ENCODE peak calls at places on chromosomes 4 and X, in six cellular contexts. C, T, N, H, Y and M are unnamed samples.
A peak's percentile ranks its signal among the peaks of the same experiment; 100 is the strongest.

GRCh38 chr4:72394264-72394663 is 174.8 kb downstream of the ADAMTS3 start:
- DNase-seq in C (no peak), T (no peak), N (peak; percentile 40), H (peak; percentile 19), Y (no peak), M (no peak)

GRCh38 chr4:94766856-94767255 is 9.1 kb downstream of the BMPR1B start:
- DNase-seq in C (no peak), T (no peak), N (peak; percentile 82), H (peak; percentile 80), Y (peak; percentile 64), M (no peak)

GRCh38 chr4:64781737-64782326 is 372.6 kb upstream of the TECRL start:
- DNase-seq in C (no peak), T (no peak), N (peak; percentile 38), H (peak; percentile 40), Y (peak; percentile 9), M (no peak)

GRCh38 chr4:2725380-2725779 is 30.8 kb downstream of the TNIP2 start:
- DNase-seq in C (no peak), T (no peak), N (no peak), H (no peak), Y (no peak), M (no peak)

GRCh38 chr4:7837597-7838135 is 102.0 kb downstream of the AFAP1 start:
- DNase-seq in C (no peak), T (no peak), N (no peak), H (no peak), Y (no peak), M (no peak)

GRCh38 chrX:106612403-106612789 is 618 bp downstream of the RADX start:
- DNase-seq in C (no peak), T (no peak), N (no peak), H (peak; percentile 12), Y (no peak), M (no peak)

GRCh38 chr4:162852642-162853041 is 314.0 kb downstream of the NAF1 start:
- DNase-seq in C (no peak), T (no peak), N (no peak), H (no peak), Y (no peak), M (no peak)

GRCh38 chr4:76011700-76012387 is 4.5 kb upstream of the CXCL9 start:
- DNase-seq in C (no peak), T (no peak), N (peak; percentile 86), H (peak; percentile 63), Y (peak; percentile 78), M (peak; percentile 63)

GRCh38 chr4:16733509-16733908 is 164.9 kb downstream of the LDB2 start:
- DNase-seq in C (no peak), T (no peak), N (no peak), H (no peak), Y (no peak), M (no peak)

GRCh38 chr4:63670735-63671134 is 738.5 kb downstream of the TECRL start:
- DNase-seq in C (no peak), T (no peak), N (no peak), H (no peak), Y (no peak), M (no peak)

GRCh38 chrX:118116308-118117068 is at the start of gene KLHL13:
- DNase-seq in C (peak; percentile 63), T (no peak), N (peak; percentile 26), H (peak; percentile 41), Y (peak; percentile 1), M (peak; percentile 34)

GRCh38 chr4:62548108-62548524 is 1348.0 kb downstream of the ADGRL3 start:
- DNase-seq in C (no peak), T (no peak), N (peak; percentile 8), H (no peak), Y (no peak), M (no peak)

GRCh38 chr4:56907489-56908205 is at the start of gene REST:
- DNase-seq in C (peak; percentile 88), T (peak; percentile 90), N (peak; percentile 42), H (peak; percentile 67), Y (peak; percentile 63), M (peak; percentile 89)

GRCh38 chr4:81599646-81600231 is 128.0 kb upstream of the RASGEF1B start:
- DNase-seq in C (no peak), T (no peak), N (no peak), H (no peak), Y (no peak), M (no peak)

GRCh38 chr4:40375090-40375489 is 40.0 kb downstream of the CHRNA9 start:
- DNase-seq in C (no peak), T (no peak), N (no peak), H (no peak), Y (no peak), M (no peak)

GRCh38 chr4:139892973-139893736 is 227.5 kb downstream of the MGST2 start:
- DNase-seq in C (no peak), T (no peak), N (no peak), H (peak; percentile 77), Y (no peak), M (no peak)
- TF ChIP-seq CTCF in C (no peak), T (no peak), N (no peak), H (no peak), Y (no peak), M (no peak)

GRCh38 chrX:131063613-131064012 is 5.5 kb downstream of the ARHGAP36 start:
- DNase-seq in C (no peak), T (no peak), N (no peak), H (no peak), Y (no peak), M (no peak)
- TF ChIP-seq CTCF in C (no peak), T (no peak), N (peak; percentile 27), H (no peak), Y (no peak), M (no peak)

DNA sequence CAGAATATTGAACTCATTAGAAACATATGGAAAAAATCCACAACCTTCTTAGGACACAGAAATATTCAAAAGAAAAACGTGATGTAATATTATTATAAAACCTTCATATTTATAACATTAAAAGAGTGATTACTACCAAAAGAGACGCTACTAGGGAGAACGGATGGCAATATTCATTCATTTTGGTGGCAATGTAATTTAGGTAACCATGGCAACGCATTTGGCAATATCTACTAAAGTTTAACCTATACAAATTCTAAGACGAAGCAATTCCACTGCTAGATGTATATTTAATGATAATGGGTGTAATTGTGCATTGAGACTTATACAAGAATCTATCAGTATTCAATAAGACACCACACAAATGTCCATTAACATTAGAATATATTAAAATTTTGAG is 709.4 kb downstream of the ARAP2 start:
- DNase-seq in C (no peak), T (no peak), N (no peak), H (no peak), Y (no peak), M (no peak)
- TF ChIP-seq CTCF in C (no peak), T (no peak), N (no peak), H (no peak), Y (no peak), M (no peak)

GRCh38 chrX:131792789-131793462 is 230.2 kb upstream of the STK26 start:
- DNase-seq in C (peak; percentile 94), T (no peak), N (peak; percentile 94), H (peak; percentile 81), Y (peak; percentile 42), M (no peak)
- TF ChIP-seq CTCF in C (peak; percentile 60), T (no peak), N (peak; percentile 44), H (no peak), Y (no peak), M (no peak)

GRCh38 chrX:38666909-38667308 is 105.6 kb downstream of the TSPAN7 start:
- DNase-seq in C (no peak), T (no peak), N (no peak), H (no peak), Y (no peak), M (no peak)

GRCh38 chrX:38660395-38661179 is 99.2 kb downstream of the TSPAN7 start:
- DNase-seq in C (no peak), T (no peak), N (no peak), H (no peak), Y (no peak), M (no peak)

GRCh38 chrX:38662640-38663039 is 101.3 kb downstream of the TSPAN7 start:
- DNase-seq in C (no peak), T (no peak), N (no peak), H (no peak), Y (no peak), M (no peak)

GRCh38 chrX:38661561-38661960 is 100.2 kb downstream of the TSPAN7 start:
- DNase-seq in C (no peak), T (no peak), N (no peak), H (no peak), Y (no peak), M (no peak)

GRCh38 chrX:38664285-38664684 is 102.9 kb downstream of the TSPAN7 start:
- DNase-seq in C (no peak), T (no peak), N (peak; percentile 59), H (peak; percentile 29), Y (peak; percentile 36), M (no peak)
- TF ChIP-seq CTCF in C (peak; percentile 40), T (no peak), N (peak; percentile 51), H (peak; percentile 48), Y (peak; percentile 46), M (peak; percentile 2)

DNA sequence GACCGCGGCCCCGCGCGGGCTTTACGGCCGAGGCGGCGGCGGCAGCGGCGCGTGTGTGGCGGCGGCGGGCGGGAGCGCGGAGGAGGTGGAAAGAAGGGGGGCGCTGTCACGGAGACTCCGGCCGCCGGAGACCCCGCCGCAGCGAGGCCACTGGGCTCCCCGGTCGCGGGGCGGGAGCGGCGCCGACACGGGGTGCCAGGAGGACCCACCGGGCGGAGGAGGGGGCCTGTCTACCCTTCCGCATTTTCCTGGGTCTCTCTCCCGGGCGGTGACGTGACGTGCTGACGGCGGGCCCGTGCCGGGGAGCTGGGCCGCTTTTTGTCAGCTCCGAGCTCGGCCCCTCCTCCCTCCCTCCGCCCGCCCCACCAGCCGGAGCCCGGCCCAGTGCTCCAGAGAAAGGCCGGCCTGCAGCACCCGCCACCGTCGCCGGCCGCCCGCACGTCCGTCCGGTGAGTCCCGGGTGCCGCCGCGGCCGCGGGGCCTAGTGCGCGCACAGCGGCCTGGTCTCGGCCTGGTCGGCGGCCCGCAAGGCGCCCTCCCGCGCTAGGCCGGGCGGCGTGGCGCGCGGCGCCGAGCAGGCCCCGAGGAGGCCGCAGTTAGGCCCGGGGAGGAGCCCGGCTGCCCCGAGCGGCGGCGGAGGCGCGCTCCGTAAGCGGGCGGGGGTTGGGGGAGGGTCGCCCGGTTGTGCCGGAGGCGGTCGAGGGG is at the start of gene ZFX:
- DNase-seq in C (peak; percentile 85), T (peak; percentile 65), N (peak; percentile 57), H (peak; percentile 76), Y (peak; percentile 70), M (peak; percentile 63)
- TF ChIP-seq CTCF in C (no peak), T (no peak), N (no peak), H (no peak), Y (no peak), M (no peak)

DNA sequence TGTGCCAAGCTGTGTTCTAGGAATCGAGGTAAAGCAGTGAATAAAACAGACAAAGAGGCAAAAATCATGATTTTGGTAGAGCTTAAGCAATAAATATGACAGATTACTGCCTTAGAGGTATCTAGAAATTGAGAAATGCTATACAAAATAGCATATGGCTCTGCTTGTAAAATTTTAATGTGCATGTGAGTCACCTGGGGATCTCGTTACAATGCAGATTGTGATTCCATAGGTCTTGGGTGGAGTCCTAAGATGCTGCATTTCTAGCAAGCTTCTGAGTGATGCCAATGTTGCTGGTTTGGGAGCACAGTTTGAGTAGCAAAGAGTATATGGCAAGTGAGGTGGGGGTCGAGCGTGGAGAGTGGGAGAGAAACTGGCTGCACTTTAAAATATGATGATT is 697.3 kb upstream of the MAGEB2 start:
- DNase-seq in C (no peak), T (no peak), N (no peak), H (no peak), Y (no peak), M (no peak)
- TF ChIP-seq CTCF in C (no peak), T (no peak), N (no peak), H (no peak), Y (no peak), M (no peak)